ENCODE peak calls at places on chromosomes 11 and 22, in nine cellular contexts. S is tibial artery; V is lung microvascular endothelial cell; X is mucosa of descending colon; F is T-helper 9 cell; Y is germinal center; G is prostate gland; E is stimulated activated CD8-positive, alpha-beta memory T cell treated with anti-CD3 and anti-CD28 coated beads, Interleukin-4, amount 100 ng/mL, for 24 hours; N is HFF-Myc. Z is an unnamed sample.

GRCh38 chr11:96781082-96781481 is 391.3 kb downstream of the JRKL start:
- DNase-seq in S (no peak), V (no peak), X (no peak), F (no peak), Y (no peak), G (no peak), E (no peak), N (no peak), Z (no peak)

GRCh38 chr11:65578134-65578533 is 2.3 kb downstream of the EHBP1L1 start:
- DNase-seq in S (no peak), V (no peak), X (no peak), F (no peak), Y (no peak), G (no peak), E (no peak), N (no peak), Z (no peak)

GRCh38 chr22:33380789-33381530 is 322.8 kb upstream of the SYN3 start:
- DNase-seq in S (no peak), V (no peak), X (no peak), F (no peak), Y (no peak), G (no peak), E (no peak), N (peak; percentile 25), Z (no peak)

GRCh38 chr22:37021710-37022482 is 2.4 kb downstream of the MPST start:
- DNase-seq in S (no peak), V (peak; percentile 65), X (no peak), F (peak; percentile 51), Y (peak; percentile 78), G (no peak), E (peak; percentile 26), N (no peak), Z (no peak)

GRCh38 chr22:45096256-45096907 is 67.3 kb upstream of the NUP50 start:
- DNase-seq in S (no peak), V (peak; percentile 52), X (no peak), F (peak; percentile 6), Y (peak; percentile 75), G (peak; percentile 62), E (peak; percentile 28), N (peak; percentile 46), Z (peak; percentile 57)

GRCh38 chr22:33465554-33465953 is 407.4 kb upstream of the SYN3 start:
- DNase-seq in S (no peak), V (no peak), X (no peak), F (no peak), Y (no peak), G (peak; percentile 33), E (no peak), N (no peak), Z (no peak)

GRCh38 chr11:102604875-102605274 is 20.3 kb downstream of the MMP20 start:
- DNase-seq in S (no peak), V (no peak), X (no peak), F (no peak), Y (no peak), G (no peak), E (no peak), N (no peak), Z (no peak)

GRCh38 chr11:110469101-110469500 is 39.4 kb downstream of the FDX1 start:
- DNase-seq in S (no peak), V (no peak), X (no peak), F (no peak), Y (no peak), G (no peak), E (no peak), N (no peak), Z (no peak)

GRCh38 chr11:65884716-65885092 is 3.6 kb downstream of the FIBP start:
- DNase-seq in S (peak; percentile 84), V (peak; percentile 90), X (no peak), F (peak; percentile 81), Y (peak; percentile 87), G (peak; percentile 62), E (peak; percentile 70), N (no peak), Z (peak; percentile 73)

GRCh38 chr11:47538741-47539575 is 14.0 kb downstream of the CELF1 start:
- DNase-seq in S (no peak), V (peak; percentile 73), X (no peak), F (no peak), Y (no peak), G (no peak), E (no peak), N (no peak), Z (no peak)

GRCh38 chr11:102625163-102625562 is at the start of gene MMP20:
- DNase-seq in S (no peak), V (no peak), X (no peak), F (no peak), Y (no peak), G (no peak), E (no peak), N (no peak), Z (no peak)

GRCh38 chr11:93622043-93622442 is 39.4 kb upstream of the CEP295 start:
- DNase-seq in S (no peak), V (no peak), X (no peak), F (no peak), Y (no peak), G (no peak), E (no peak), N (no peak), Z (no peak)

GRCh38 chr11:8790964-8791363 is 108.4 kb downstream of the RPL27A start:
- DNase-seq in S (no peak), V (no peak), X (no peak), F (no peak), Y (no peak), G (no peak), E (no peak), N (no peak), Z (no peak)

GRCh38 chr11:118380571-118380970 is 20.8 kb upstream of the ATP5MG start:
- DNase-seq in S (no peak), V (no peak), X (no peak), F (no peak), Y (no peak), G (no peak), E (no peak), N (no peak), Z (no peak)

GRCh38 chr11:17978553-17979287 is 34.1 kb downstream of the SERGEF start:
- DNase-seq in S (no peak), V (peak; percentile 67), X (no peak), F (no peak), Y (peak; percentile 63), G (peak; percentile 11), E (no peak), N (no peak), Z (peak; percentile 19)

GRCh38 chr11:126194121-126194543 is 17.3 kb downstream of the RPUSD4 start:
- DNase-seq in S (peak; percentile 66), V (peak; percentile 73), X (no peak), F (peak; percentile 19), Y (peak; percentile 50), G (peak; percentile 28), E (no peak), N (no peak), Z (peak; percentile 33)

GRCh38 chr22:24693359-24693758 is 81.2 kb downstream of the PIWIL3 start:
- DNase-seq in S (no peak), V (peak; percentile 39), X (no peak), F (no peak), Y (no peak), G (no peak), E (no peak), N (no peak), Z (no peak)

GRCh38 chr11:40314327-40314726 is 1145.1 kb downstream of the LRRC4C start:
- DNase-seq in S (no peak), V (no peak), X (no peak), F (no peak), Y (no peak), G (no peak), E (no peak), N (no peak), Z (no peak)

GRCh38 chr22:49257551-49257951 is 570.1 kb downstream of the BRD1 start:
- DNase-seq in S (peak; percentile 27), V (no peak), X (no peak), F (no peak), Y (no peak), G (no peak), E (no peak), N (no peak), Z (no peak)

GRCh38 chr11:86014221-86014620 is 54.7 kb downstream of the PICALM start:
- DNase-seq in S (no peak), V (no peak), X (no peak), F (no peak), Y (no peak), G (no peak), E (no peak), N (no peak), Z (no peak)

GRCh38 chr11:63882555-63883242 is 34.3 kb downstream of the RCOR2 start:
- DNase-seq in S (no peak), V (no peak), X (no peak), F (no peak), Y (peak; percentile 20), G (no peak), E (no peak), N (no peak), Z (peak; percentile 35)

Z was measured in mucosa of gallbladder.